ENCODE peak calls at places on chromosome 12, in six cellular contexts. K is mesendoderm, C is H1, U is IMR-90, R is neuronal stem cell, S is mesenchymal stem cell. E is an unnamed sample.

GRCh38 chr12:25884024-25884919 is 74.2 kb upstream of the RASSF8 start:
- DNase-seq in K (no peak), C (no peak), U (no peak), R (no peak), S (no peak), E (no peak)

GRCh38 chr12:724194-724855 is 28.1 kb upstream of the WNK1 start:
- DNase-seq in K (peak; percentile 76), C (no peak), U (no peak), R (no peak), S (no peak), E (peak; percentile 48)

GRCh38 chr12:58293308-58293983 is 352.1 kb downstream of the ATP23 start:
- DNase-seq in K (no peak), C (no peak), U (no peak), R (no peak), S (no peak), E (no peak)

GRCh38 chr12:97142737-97143450 is 235.8 kb downstream of the NEDD1 start:
- DNase-seq in K (no peak), C (no peak), U (no peak), R (peak; percentile 56), S (no peak), E (no peak)

GRCh38 chr12:109737111-109737510 is 23.5 kb downstream of the FAM222A start:
- DNase-seq in K (no peak), C (no peak), U (no peak), R (no peak), S (no peak), E (no peak)

GRCh38 chr12:108247130-108247529 is 92.0 kb downstream of the CMKLR1 start:
- DNase-seq in K (no peak), C (no peak), U (no peak), R (no peak), S (no peak), E (no peak)

GRCh38 chr12:69341328-69341727 is 6.9 kb upstream of the LYZ start:
- DNase-seq in K (no peak), C (no peak), U (no peak), R (no peak), S (no peak), E (no peak)

GRCh38 chr12:52370906-52371608 is 3.8 kb upstream of the KRT85 start:
- DNase-seq in K (no peak), C (no peak), U (peak; percentile 46), R (no peak), S (no peak), E (no peak)

GRCh38 chr12:90299121-90299520 is 590.5 kb upstream of the ATP2B1 start:
- DNase-seq in K (no peak), C (no peak), U (no peak), R (no peak), S (no peak), E (peak; percentile 13)

GRCh38 chr12:15701721-15702156 is 87.4 kb downstream of the EPS8 start:
- DNase-seq in K (no peak), C (no peak), U (peak; percentile 68), R (no peak), S (peak; percentile 77), E (no peak)

GRCh38 chr12:2868986-2869385 is 8.0 kb downstream of the FOXM1 start:
- DNase-seq in K (no peak), C (no peak), U (peak; percentile 73), R (no peak), S (peak; percentile 56), E (no peak)

GRCh38 chr12:20490213-20490612 is 121.9 kb downstream of the PDE3A start:
- DNase-seq in K (no peak), C (no peak), U (peak; percentile 35), R (no peak), S (no peak), E (peak; percentile 15)

GRCh38 chr12:46372131-46372851 is at the start of gene SLC38A2:
- DNase-seq in K (peak; percentile 95), C (no peak), U (peak; percentile 90), R (peak; percentile 86), S (peak; percentile 94), E (peak; percentile 95)
- H4K8ac ChIP-seq in K (peak within 1 kb of the TSS; percentile 58), C (peak within 1 kb of the TSS; percentile 97), U (peak within 1 kb of the TSS; percentile 94), R (no peak within 1 kb of the TSS), S (peak within 1 kb of the TSS; percentile 92), E (peak within 1 kb of the TSS; percentile 90)

GRCh38 chr12:120724720-120725119 is 906 bp upstream of the ACADS start:
- DNase-seq in K (no peak), C (no peak), U (no peak), R (no peak), S (no peak), E (no peak)
- H3K4me3 ChIP-seq in K (no peak overlapping the region), C (peak overlapping the region; percentile 37), U (no peak overlapping the region), R (no peak overlapping the region), S (no peak overlapping the region), E (no peak overlapping the region)

GRCh38 chr12:29595071-29595755 is 97.7 kb upstream of the OVCH1 start:
- DNase-seq in K (no peak), C (no peak), U (no peak), R (no peak), S (no peak), E (no peak)

GRCh38 chr12:29591140-29592020 is 93.9 kb upstream of the OVCH1 start:
- DNase-seq in K (peak; percentile 84), C (no peak), U (peak; percentile 24), R (peak; percentile 12), S (peak; percentile 66), E (no peak)

GRCh38 chr12:29589852-29590251 is 92.4 kb upstream of the OVCH1 start:
- DNase-seq in K (no peak), C (no peak), U (peak; percentile 67), R (no peak), S (peak; percentile 75), E (no peak)

GRCh38 chr12:29593001-29593400 is 95.5 kb upstream of the OVCH1 start:
- DNase-seq in K (no peak), C (no peak), U (no peak), R (no peak), S (no peak), E (no peak)

DNA sequence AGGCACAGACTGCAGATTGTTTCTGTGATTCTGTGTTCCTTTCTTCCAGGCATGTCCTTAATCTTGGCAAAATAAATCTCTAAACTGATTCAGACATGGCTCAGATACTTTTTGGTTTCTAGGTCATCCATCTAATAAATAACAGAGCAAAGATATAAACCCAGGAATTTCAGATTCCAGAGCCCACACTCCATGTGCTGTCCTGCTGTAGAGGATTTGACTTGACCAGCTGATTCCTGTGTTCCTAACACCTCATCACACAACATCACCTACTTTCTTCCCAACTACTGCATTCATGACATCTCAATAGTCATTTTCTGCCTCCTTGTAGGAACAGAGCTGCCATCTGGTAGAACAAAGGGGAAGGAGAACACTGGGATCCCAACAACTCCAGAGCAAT is 91.8 kb upstream of the OVCH1 start:
- DNase-seq in K (no peak), C (no peak), U (peak; percentile 80), R (no peak), S (no peak), E (no peak)
- H4K8ac ChIP-seq in K (no peak overlapping the region), C (no peak overlapping the region), U (peak overlapping the region; percentile 12), R (no peak overlapping the region), S (no peak overlapping the region), E (no peak overlapping the region)

GRCh38 chr12:62190921-62191746 is 69.1 kb upstream of the USP15 start:
- DNase-seq in K (peak; percentile 32), C (no peak), U (peak; percentile 23), R (peak; percentile 31), S (no peak), E (no peak)

GRCh38 chr12:62191747-62192485 is 68.3 kb upstream of the USP15 start:
- DNase-seq in K (peak; percentile 59), C (no peak), U (no peak), R (no peak), S (peak; percentile 44), E (no peak)

GRCh38 chr12:62194616-62195015 is 65.6 kb upstream of the USP15 start:
- DNase-seq in K (no peak), C (no peak), U (no peak), R (no peak), S (no peak), E (peak; percentile 98)

GRCh38 chr12:62194031-62194430 is 66.2 kb upstream of the USP15 start:
- DNase-seq in K (no peak), C (no peak), U (no peak), R (no peak), S (no peak), E (peak; percentile 19)

GRCh38 chr12:62192486-62193250 is 67.5 kb upstream of the USP15 start:
- DNase-seq in K (peak; percentile 92), C (no peak), U (peak; percentile 82), R (peak; percentile 83), S (peak; percentile 86), E (peak; percentile 74)
- H3K4me3 ChIP-seq in K (no peak overlapping the region), C (peak overlapping the region; percentile 55), U (peak overlapping the region; percentile 28), R (peak overlapping the region; percentile 77), S (no peak overlapping the region), E (no peak overlapping the region)

DNA sequence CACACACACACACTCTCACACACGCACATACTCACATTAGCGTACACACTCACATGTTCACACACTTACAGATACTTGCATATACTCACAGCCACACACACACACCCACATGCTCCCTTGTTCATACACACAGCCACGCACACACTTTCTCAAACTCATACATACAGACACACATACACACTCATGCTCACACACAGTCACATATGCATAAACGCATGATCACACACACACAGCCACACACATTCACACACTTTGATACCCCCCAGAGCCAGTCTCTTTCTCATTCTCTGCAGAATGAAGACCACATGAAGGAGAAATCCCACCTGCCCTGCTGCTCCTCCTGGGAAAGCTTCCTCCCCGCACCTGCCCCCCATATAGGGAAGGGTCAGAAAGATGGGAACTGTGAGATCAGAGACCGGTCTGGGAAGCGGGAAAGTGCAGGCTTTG is 105.0 kb upstream of the MED13L start:
- DNase-seq in K (peak; percentile 58), C (no peak), U (peak; percentile 72), R (no peak), S (no peak), E (no peak)
- H4K8ac ChIP-seq in K (no peak overlapping the region), C (no peak overlapping the region), U (peak overlapping the region; percentile 96), R (no peak overlapping the region), S (peak overlapping the region; percentile 96), E (peak overlapping the region; percentile 0)

GRCh38 chr12:50240096-50240791 is 43.1 kb downstream of the LIMA1 start:
- DNase-seq in K (peak; percentile 48), C (no peak), U (no peak), R (no peak), S (no peak), E (no peak)

GRCh38 chr12:50240792-50241114 is 42.6 kb downstream of the LIMA1 start:
- DNase-seq in K (no peak), C (no peak), U (no peak), R (no peak), S (peak; percentile 17), E (peak; percentile 35)

GRCh38 chr12:50241178-50241577 is 42.1 kb downstream of the LIMA1 start:
- DNase-seq in K (no peak), C (no peak), U (peak; percentile 77), R (no peak), S (peak; percentile 72), E (no peak)

GRCh38 chr12:50243507-50243906 is 39.8 kb downstream of the LIMA1 start:
- DNase-seq in K (peak; percentile 47), C (no peak), U (no peak), R (no peak), S (no peak), E (no peak)

DNA sequence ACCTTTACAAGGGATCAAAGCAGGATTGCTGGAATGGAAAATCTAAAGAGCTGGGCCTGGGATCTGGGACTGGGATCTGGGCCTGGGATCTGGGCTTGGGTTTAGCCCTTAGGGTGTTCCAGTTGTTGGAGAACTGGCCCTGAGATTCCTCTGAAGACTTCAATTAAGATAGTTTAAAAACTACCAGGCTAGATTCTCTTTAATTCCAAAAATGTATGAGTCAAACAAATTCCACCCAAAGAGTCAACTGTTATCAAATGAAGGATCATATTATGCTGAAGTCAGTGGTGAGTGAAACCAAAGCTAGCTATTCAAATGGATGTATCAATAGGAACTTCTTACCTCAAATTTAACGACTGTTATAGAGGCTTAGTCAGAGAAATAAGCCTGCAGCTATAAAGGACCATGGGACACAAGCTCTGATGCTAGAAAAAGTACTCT is 40.5 kb downstream of the LIMA1 start:
- DNase-seq in K (no peak), C (no peak), U (peak; percentile 83), R (no peak), S (peak; percentile 40), E (peak; percentile 97)
- H3K4me3 ChIP-seq in K (no peak overlapping the region), C (no peak overlapping the region), U (no peak overlapping the region), R (no peak overlapping the region), S (no peak overlapping the region), E (no peak overlapping the region)

E was measured in trophoblast cell.